ENCODE peak calls at places on chromosomes 13 and 19, in six cellular contexts. One of them, this sample, is unnamed.

GRCh38 chr19:56837004-56837403 is 3.5 kb downstream of the PEG3 start:
- DNase-seq in ELF-1: no peak
- DNase-seq in endothelial cell: no peak
- DNase-seq in colonic mucosa: no peak
- DNase-seq in NCI-H2081 treated with DMSO at 0.1 percent for 48 hours: no peak
- DNase-seq in T-helper 1 cell: no peak
- DNase-seq in this sample: no peak

GRCh38 chr19:34336781-34337271 is 28.2 kb upstream of the GPI start:
- DNase-seq in ELF-1: peak
- DNase-seq in endothelial cell: peak
- DNase-seq in colonic mucosa: no peak
- DNase-seq in NCI-H2081 treated with DMSO at 0.1 percent for 48 hours: no peak
- DNase-seq in T-helper 1 cell: peak
- DNase-seq in this sample: no peak

GRCh38 chr13:73141292-73141771 is 82.5 kb downstream of the KLF5 start:
- DNase-seq in ELF-1: no peak
- DNase-seq in endothelial cell: no peak
- DNase-seq in colonic mucosa: no peak
- DNase-seq in NCI-H2081 treated with DMSO at 0.1 percent for 48 hours: no peak
- DNase-seq in T-helper 1 cell: no peak
- DNase-seq in this sample: no peak

GRCh38 chr19:33460221-33460908 is 61.2 kb downstream of the PEPD start:
- DNase-seq in ELF-1: no peak
- DNase-seq in endothelial cell: no peak
- DNase-seq in colonic mucosa: no peak
- DNase-seq in NCI-H2081 treated with DMSO at 0.1 percent for 48 hours: no peak
- DNase-seq in T-helper 1 cell: no peak
- DNase-seq in this sample: peak

GRCh38 chr13:75256922-75257321 is 225.0 kb downstream of the TBC1D4 start:
- DNase-seq in ELF-1: no peak
- DNase-seq in endothelial cell: no peak
- DNase-seq in colonic mucosa: peak
- DNase-seq in NCI-H2081 treated with DMSO at 0.1 percent for 48 hours: no peak
- DNase-seq in T-helper 1 cell: no peak
- DNase-seq in this sample: no peak

GRCh38 chr19:40803857-40804782 is 5.1 kb downstream of the EGLN2 start:
- DNase-seq in ELF-1: no peak
- DNase-seq in endothelial cell: no peak
- DNase-seq in colonic mucosa: peak
- DNase-seq in NCI-H2081 treated with DMSO at 0.1 percent for 48 hours: no peak
- DNase-seq in T-helper 1 cell: peak
- DNase-seq in this sample: no peak

GRCh38 chr19:610071-610800 is 20.6 kb downstream of the HCN2 start:
- DNase-seq in ELF-1: no peak
- DNase-seq in endothelial cell: no peak
- DNase-seq in colonic mucosa: no peak
- DNase-seq in NCI-H2081 treated with DMSO at 0.1 percent for 48 hours: no peak
- DNase-seq in T-helper 1 cell: peak
- DNase-seq in this sample: no peak

GRCh38 chr19:46784262-46785053 is 3.9 kb downstream of the SLC1A5 start:
- DNase-seq in ELF-1: peak
- DNase-seq in endothelial cell: peak
- DNase-seq in colonic mucosa: peak
- DNase-seq in NCI-H2081 treated with DMSO at 0.1 percent for 48 hours: no peak
- DNase-seq in T-helper 1 cell: no peak
- DNase-seq in this sample: peak

GRCh38 chr13:37646531-37646930 is 48.0 kb upstream of the POSTN start:
- DNase-seq in ELF-1: no peak
- DNase-seq in endothelial cell: no peak
- DNase-seq in colonic mucosa: no peak
- DNase-seq in NCI-H2081 treated with DMSO at 0.1 percent for 48 hours: no peak
- DNase-seq in T-helper 1 cell: no peak
- DNase-seq in this sample: no peak

GRCh38 chr13:99217461-99218101 is 16.9 kb downstream of the UBAC2 start:
- DNase-seq in ELF-1: no peak
- DNase-seq in endothelial cell: no peak
- DNase-seq in colonic mucosa: no peak
- DNase-seq in NCI-H2081 treated with DMSO at 0.1 percent for 48 hours: no peak
- DNase-seq in T-helper 1 cell: no peak
- DNase-seq in this sample: no peak

GRCh38 chr13:52652170-52652979 is at the start of gene SUGT1:
- DNase-seq in ELF-1: peak
- DNase-seq in endothelial cell: peak
- DNase-seq in colonic mucosa: peak
- DNase-seq in NCI-H2081 treated with DMSO at 0.1 percent for 48 hours: peak
- DNase-seq in T-helper 1 cell: peak
- DNase-seq in this sample: peak

GRCh38 chr19:39400997-39401548 is 5.6 kb upstream of the ZFP36 start:
- DNase-seq in ELF-1: no peak
- DNase-seq in endothelial cell: no peak
- DNase-seq in colonic mucosa: no peak
- DNase-seq in NCI-H2081 treated with DMSO at 0.1 percent for 48 hours: no peak
- DNase-seq in T-helper 1 cell: no peak
- DNase-seq in this sample: no peak

GRCh38 chr13:101942038-101942437 is 459.8 kb downstream of the FGF14 start:
- DNase-seq in ELF-1: no peak
- DNase-seq in endothelial cell: peak
- DNase-seq in colonic mucosa: peak
- DNase-seq in NCI-H2081 treated with DMSO at 0.1 percent for 48 hours: no peak
- DNase-seq in T-helper 1 cell: no peak
- DNase-seq in this sample: no peak

GRCh38 chr19:13053761-13054604 is 48.7 kb downstream of the LYL1 start:
- DNase-seq in ELF-1: peak
- DNase-seq in endothelial cell: peak
- DNase-seq in colonic mucosa: peak
- DNase-seq in NCI-H2081 treated with DMSO at 0.1 percent for 48 hours: no peak
- DNase-seq in T-helper 1 cell: no peak
- DNase-seq in this sample: peak

GRCh38 chr19:1164684-1165531 is 9.2 kb downstream of the SBNO2 start:
- DNase-seq in ELF-1: no peak
- DNase-seq in endothelial cell: no peak
- DNase-seq in colonic mucosa: peak
- DNase-seq in NCI-H2081 treated with DMSO at 0.1 percent for 48 hours: no peak
- DNase-seq in T-helper 1 cell: no peak
- DNase-seq in this sample: no peak

GRCh38 chr19:51333836-51334460 is 8.0 kb downstream of the VSIG10L start:
- DNase-seq in ELF-1: peak
- DNase-seq in endothelial cell: no peak
- DNase-seq in colonic mucosa: no peak
- DNase-seq in NCI-H2081 treated with DMSO at 0.1 percent for 48 hours: no peak
- DNase-seq in T-helper 1 cell: no peak
- DNase-seq in this sample: no peak

This sample was measured in left lobe of liver.